ENCODE peak calls at places on chromosomes 6 and 20, in seven cellular contexts. G is GM23338, P is breast epithelium, B is colonic mucosa, U is AG09319, E is cardiac fibroblast, D is PC-3. Y is an unnamed sample.

GRCh38 chr6:79028641-79029314 is 49.3 kb downstream of the PHIP start:
- DNase-seq in D (no peak), P (no peak), E (no peak), G (no peak), B (no peak), U (no peak), Y (no peak)

GRCh38 chr6:27237089-27237723 is 10.3 kb upstream of the PRSS16 start:
- DNase-seq in B (peak), E (peak), P (no peak), U (no peak), D (peak), G (peak), Y (no peak)

GRCh38 chr6:169971951-169972651 is 220.7 kb downstream of the ERMARD start:
- DNase-seq in P (peak), E (no peak), G (no peak), B (no peak), U (no peak), D (no peak), Y (no peak)

GRCh38 chr6:72416744-72417143 is 205.1 kb upstream of the KCNQ5 start:
- DNase-seq in E (no peak), P (no peak), U (no peak), D (no peak), B (no peak), G (no peak), Y (no peak)

GRCh38 chr6:7633361-7633760 is 43.4 kb downstream of the SNRNP48 start:
- DNase-seq in E (peak), B (no peak), G (no peak), D (peak), P (no peak), U (no peak), Y (no peak)

GRCh38 chr6:26129656-26130055 is 42.4 kb downstream of the HFE start:
- DNase-seq in U (no peak), B (no peak), E (no peak), P (no peak), G (no peak), D (no peak), Y (no peak)

GRCh38 chr20:45951474-45951873 is 17.0 kb downstream of the PCIF1 start:
- DNase-seq in B (no peak), U (no peak), D (no peak), G (no peak), P (no peak), E (no peak), Y (no peak)

GRCh38 chr6:33082702-33083101 is 6.9 kb downstream of the HLA-DPB1 start:
- DNase-seq in E (peak), U (no peak), B (no peak), P (no peak), D (peak), G (peak), Y (no peak)

GRCh38 chr6:157333956-157334355 is 10.6 kb upstream of the TMEM242 start:
- DNase-seq in B (no peak), E (no peak), G (no peak), P (no peak), U (no peak), D (no peak), Y (no peak)

GRCh38 chr6:11460837-11461661 is 76.5 kb upstream of the TMEM170B start:
- DNase-seq in U (no peak), G (no peak), E (no peak), B (no peak), P (no peak), D (no peak), Y (no peak)

GRCh38 chr20:15012551-15012950 is 675.1 kb upstream of the FLRT3 start:
- DNase-seq in B (no peak), P (no peak), D (no peak), U (no peak), E (no peak), G (no peak), Y (no peak)

GRCh38 chr6:140684776-140685550 is 1310.5 kb upstream of the CITED2 start:
- DNase-seq in D (no peak), B (no peak), E (peak), G (no peak), U (no peak), P (no peak), Y (no peak)

GRCh38 chr6:81126150-81126549 is 626.3 kb downstream of the TENT5A start:
- DNase-seq in B (no peak), P (no peak), E (no peak), G (no peak), D (no peak), U (no peak), Y (no peak)

GRCh38 chr20:43901296-43901695 is 13.4 kb upstream of the TOX2 start:
- DNase-seq in P (no peak), E (peak), G (no peak), D (no peak), B (no peak), U (no peak), Y (no peak)

GRCh38 chr6:90466191-90466940 is 120.5 kb downstream of the MAP3K7 start:
- DNase-seq in P (no peak), E (no peak), D (no peak), G (no peak), B (no peak), U (no peak), Y (no peak)

GRCh38 chr6:40585661-40586269 is 1.4 kb downstream of the LRFN2 start:
- DNase-seq in P (no peak), D (no peak), U (no peak), G (peak), B (peak), E (no peak), Y (no peak)

GRCh38 chr6:24933868-24934401 is 1.8 kb downstream of the RIPOR2 start:
- DNase-seq in B (peak), P (no peak), U (no peak), E (no peak), D (peak), G (peak), Y (no peak)

GRCh38 chr6:133645000-133645619 is 243.8 kb upstream of the TCF21 start:
- DNase-seq in D (no peak), U (no peak), G (no peak), B (peak), P (no peak), E (peak), Y (no peak)

GRCh38 chr6:143673638-143674037 is 4.1 kb upstream of the PHACTR2 start:
- DNase-seq in G (peak), U (peak), D (peak), E (peak), P (no peak), B (peak), Y (peak)

GRCh38 chr6:3228791-3229565 is 1.5 kb upstream of the TUBB2B start:
- DNase-seq in U (no peak), E (peak), G (peak), D (no peak), P (no peak), B (no peak), Y (no peak)

GRCh38 chr6:766625-767024 is 73.7 kb upstream of the EXOC2 start:
- DNase-seq in E (no peak), U (no peak), G (no peak), D (no peak), P (no peak), B (no peak), Y (no peak)

GRCh38 chr6:88983532-88983931 is 20.1 kb upstream of the RNGTT start:
- DNase-seq in E (peak), D (peak), P (no peak), B (peak), U (no peak), G (peak), Y (peak)

DNA sequence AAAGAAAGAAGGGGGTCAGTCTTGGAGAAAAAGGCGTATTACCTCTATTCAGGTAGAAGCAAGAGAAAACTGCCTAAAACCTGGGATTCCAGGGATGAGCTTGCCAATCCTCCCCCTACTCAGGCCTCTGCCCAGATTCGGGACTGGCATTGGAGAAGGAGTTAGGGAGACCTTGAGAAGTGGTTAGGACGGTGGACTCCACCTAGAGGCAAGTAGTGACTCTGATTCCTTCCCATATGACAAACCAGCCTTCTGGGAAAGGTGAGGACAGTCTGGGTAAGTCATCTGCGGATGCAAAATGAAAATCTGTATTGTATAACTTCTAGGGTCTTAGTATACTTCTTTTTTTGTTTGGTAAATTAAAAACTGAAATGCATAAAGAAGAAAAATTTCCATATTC is 43.8 kb downstream of the SLX4IP start:
- DNase-seq in D (no peak), P (no peak), U (no peak), E (no peak), B (no peak), G (no peak), Y (no peak)
- TF ChIP-seq CTCF in D (peak), P (no peak), U (no peak), E (no peak), B (no peak), G (peak), Y (no peak)

DNA sequence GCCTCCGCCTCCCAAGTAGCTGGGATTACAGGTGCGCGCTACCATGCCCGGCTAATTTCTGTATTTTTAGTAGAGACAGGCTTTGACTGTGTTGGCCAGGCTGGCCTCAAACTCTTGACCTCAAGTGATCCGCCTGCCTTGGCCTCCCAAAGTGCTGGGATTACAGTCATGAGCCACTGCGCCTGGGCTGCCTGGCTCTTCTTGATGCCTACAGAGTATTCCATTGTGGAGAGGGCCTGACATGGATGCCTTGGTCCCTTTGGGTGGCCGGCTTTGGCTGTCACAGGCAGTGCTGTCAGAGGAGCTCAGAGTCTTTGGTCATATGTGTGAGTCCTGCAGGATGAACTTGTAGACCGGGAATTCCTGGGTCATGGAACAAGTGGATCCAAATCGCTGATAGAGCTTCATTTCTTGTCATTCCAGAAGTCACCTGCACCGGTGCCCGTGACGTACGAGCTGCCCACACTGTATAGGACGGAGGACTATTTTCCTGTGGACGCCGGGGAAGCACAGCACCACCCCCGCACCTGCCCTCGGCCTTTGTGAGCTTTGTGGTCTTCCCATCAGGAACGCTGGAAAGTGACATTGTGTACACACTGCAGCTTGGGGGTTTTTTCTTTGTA is 55.1 kb downstream of the ADNP start:
- DNase-seq in U (no peak), D (no peak), B (no peak), E (no peak), P (peak), G (no peak), Y (no peak)
- TF ChIP-seq CTCF in U (no peak), D (no peak), B (no peak), E (no peak), P (no peak), G (no peak), Y (no peak)

GRCh38 chr6:30722280-30723112 is 2.3 kb downstream of the TUBB start:
- DNase-seq in P (peak), E (peak), G (peak), D (peak), U (no peak), B (peak), Y (peak)

GRCh38 chr6:30719791-30720737 is at the start of gene TUBB:
- DNase-seq in U (peak), G (peak), P (peak), E (peak), B (peak), D (peak), Y (peak)

GRCh38 chr6:30720738-30721197 is 616 bp downstream of the TUBB start:
- DNase-seq in U (no peak), P (peak), G (peak), D (peak), E (peak), B (peak), Y (peak)

GRCh38 chr6:30719356-30719755 is 796 bp upstream of the TUBB start:
- DNase-seq in P (no peak), B (no peak), G (peak), D (no peak), U (no peak), E (no peak), Y (no peak)

GRCh38 chr6:30721198-30722024 is 1.3 kb downstream of the TUBB start:
- DNase-seq in E (peak), B (peak), D (peak), G (peak), U (peak), P (peak), Y (peak)
- TF ChIP-seq CTCF in E (no peak), B (peak), D (no peak), G (no peak), U (peak), P (peak), Y (peak)

GRCh38 chr20:17663486-17663885 is 18.6 kb downstream of the RRBP1 start:
- DNase-seq in G (peak), B (no peak), P (no peak), E (no peak), D (no peak), U (no peak), Y (no peak)

GRCh38 chr20:17665756-17666155 is 16.3 kb downstream of the RRBP1 start:
- DNase-seq in U (no peak), G (no peak), D (no peak), E (no peak), P (no peak), B (no peak), Y (no peak)

GRCh38 chr20:17663040-17663399 is 19.0 kb downstream of the RRBP1 start:
- DNase-seq in U (no peak), P (no peak), G (no peak), D (no peak), B (no peak), E (no peak), Y (no peak)

GRCh38 chr20:17662333-17663039 is 19.6 kb downstream of the RRBP1 start:
- DNase-seq in G (no peak), P (no peak), B (no peak), U (no peak), D (no peak), E (peak), Y (no peak)

DNA sequence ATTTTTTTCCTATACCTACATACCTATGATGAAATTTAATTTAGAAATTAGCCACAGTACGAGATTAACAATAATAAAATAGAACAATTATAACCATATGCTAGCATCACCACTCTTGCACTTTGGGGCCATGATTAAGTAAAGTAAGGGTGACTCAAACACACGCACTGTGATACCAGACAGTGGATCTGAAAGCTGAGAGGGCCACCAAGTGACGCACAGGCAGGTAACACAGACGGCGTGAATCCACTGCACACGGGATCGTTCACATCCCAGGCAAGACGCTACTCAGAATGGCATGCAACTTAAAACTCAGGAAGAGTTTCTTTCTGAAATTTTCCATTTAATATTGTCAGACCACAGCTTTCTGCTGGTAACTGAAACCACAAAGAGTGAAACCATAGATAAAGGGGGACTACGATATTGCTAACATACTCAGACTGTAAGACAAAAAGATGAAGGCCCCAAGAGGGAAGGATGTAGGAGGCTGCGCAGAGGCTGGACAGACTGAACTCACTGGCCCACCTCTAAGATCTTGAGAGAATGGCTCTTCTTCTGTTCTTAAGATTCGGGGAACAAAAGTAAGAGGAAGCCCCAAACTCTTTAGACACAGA is 17.9 kb downstream of the RRBP1 start:
- DNase-seq in B (no peak), D (no peak), G (no peak), E (no peak), U (no peak), P (no peak), Y (no peak)
- TF ChIP-seq CTCF in B (no peak), D (no peak), G (no peak), E (no peak), U (no peak), P (no peak), Y (no peak)